ENCODE peak calls at places on chromosomes 12 and 14, in five cellular contexts. C is OCI-LY7, M is cardiac muscle cell, I is upper lobe of right lung, T is transverse colon. Z is an unnamed sample.

GRCh38 chr14:55684956-55685584 is 105.1 kb downstream of the KTN1 start:
- DNase-seq in C (no peak), M (no peak), I (no peak), T (no peak), Z (no peak)

GRCh38 chr14:88504602-88505001 is 50.2 kb downstream of the PTPN21 start:
- DNase-seq in C (no peak), M (peak), I (no peak), T (no peak), Z (no peak)

GRCh38 chr12:52312086-52312485 is 9.1 kb downstream of the KRT83 start:
- DNase-seq in C (no peak), M (no peak), I (no peak), T (no peak), Z (no peak)

GRCh38 chr12:16586350-16587109 is 19.4 kb downstream of the LMO3 start:
- DNase-seq in C (no peak), M (no peak), I (no peak), T (no peak), Z (no peak)

GRCh38 chr12:67646775-67647174 is 1.8 kb upstream of the DYRK2 start:
- DNase-seq in C (no peak), M (no peak), I (no peak), T (no peak), Z (no peak)

GRCh38 chr12:71430756-71431155 is 8.8 kb upstream of the LGR5 start:
- DNase-seq in C (no peak), M (no peak), I (no peak), T (no peak), Z (no peak)

GRCh38 chr14:87149583-87150354 is 843.2 kb downstream of the GALC start:
- DNase-seq in C (no peak), M (no peak), I (no peak), T (no peak), Z (no peak)

GRCh38 chr14:104938436-104938835 is 13.8 kb downstream of the PLD4 start:
- DNase-seq in C (no peak), M (no peak), I (no peak), T (no peak), Z (no peak)

GRCh38 chr12:176321-177181 is 37.4 kb downstream of the SLC6A12 start:
- DNase-seq in C (no peak), M (peak), I (no peak), T (peak), Z (no peak)

GRCh38 chr14:92203116-92203515 is 81.3 kb downstream of the CPSF2 start:
- DNase-seq in C (no peak), M (no peak), I (no peak), T (no peak), Z (no peak)

GRCh38 chr14:92198804-92199203 is 77.0 kb downstream of the CPSF2 start:
- DNase-seq in C (no peak), M (no peak), I (no peak), T (no peak), Z (no peak)

GRCh38 chr14:92204792-92205191 is 83.0 kb downstream of the CPSF2 start:
- DNase-seq in C (no peak), M (no peak), I (no peak), T (no peak), Z (no peak)

GRCh38 chr14:92199763-92200162 is 78.0 kb downstream of the CPSF2 start:
- DNase-seq in C (no peak), M (no peak), I (no peak), T (no peak), Z (no peak)
- TF ChIP-seq CTCF in C (no peak), M (no peak), I (no peak), T (no peak), Z (no peak)

GRCh38 chr12:127559349-127560040 is 707.5 kb upstream of the TMEM132C start:
- DNase-seq in C (peak), M (peak), I (no peak), T (peak), Z (peak)
- TF ChIP-seq CTCF in C (peak), M (no peak), I (peak), T (no peak), Z (peak)

GRCh38 chr12:34022079-34022830 is at the start of gene ALG10:
- DNase-seq in C (peak), M (peak), I (peak), T (peak), Z (peak)

DNA sequence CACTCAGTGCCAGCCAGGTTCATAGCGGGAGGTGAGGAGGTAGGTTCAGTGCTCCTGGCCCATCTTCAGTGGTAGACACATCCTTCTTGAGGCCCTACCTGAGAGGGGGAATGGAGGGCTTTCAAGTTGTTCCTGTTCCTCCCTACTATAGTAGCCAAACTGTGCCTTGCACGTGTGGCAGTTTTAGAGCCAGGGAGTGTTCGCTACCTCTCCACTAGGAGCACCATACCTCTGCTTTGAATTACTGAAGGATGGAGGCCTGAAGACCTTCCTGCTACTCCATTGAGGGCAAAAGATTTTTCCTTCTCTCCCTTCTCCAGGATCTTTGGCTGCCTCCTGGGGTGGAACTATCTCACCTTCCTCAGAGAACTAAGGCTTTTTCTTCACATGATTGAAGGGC is 5.9 kb upstream of the ALG10 start:
- DNase-seq in C (peak), M (no peak), I (no peak), T (no peak), Z (no peak)
- TF ChIP-seq CTCF in C (no peak), M (no peak), I (no peak), T (no peak), Z (no peak)

GRCh38 chr12:66119229-66119869 is 11.2 kb downstream of the LLPH start:
- DNase-seq in C (no peak), M (no peak), I (no peak), T (no peak), Z (no peak)
- TF ChIP-seq CTCF in C (no peak), M (no peak), I (no peak), T (no peak), Z (no peak)

GRCh38 chr12:38384816-38385491 is 68.4 kb downstream of the ALG10B start:
- DNase-seq in C (no peak), M (no peak), I (peak), T (no peak), Z (peak)
- TF ChIP-seq CTCF in C (peak), M (no peak), I (no peak), T (no peak), Z (no peak)

DNA sequence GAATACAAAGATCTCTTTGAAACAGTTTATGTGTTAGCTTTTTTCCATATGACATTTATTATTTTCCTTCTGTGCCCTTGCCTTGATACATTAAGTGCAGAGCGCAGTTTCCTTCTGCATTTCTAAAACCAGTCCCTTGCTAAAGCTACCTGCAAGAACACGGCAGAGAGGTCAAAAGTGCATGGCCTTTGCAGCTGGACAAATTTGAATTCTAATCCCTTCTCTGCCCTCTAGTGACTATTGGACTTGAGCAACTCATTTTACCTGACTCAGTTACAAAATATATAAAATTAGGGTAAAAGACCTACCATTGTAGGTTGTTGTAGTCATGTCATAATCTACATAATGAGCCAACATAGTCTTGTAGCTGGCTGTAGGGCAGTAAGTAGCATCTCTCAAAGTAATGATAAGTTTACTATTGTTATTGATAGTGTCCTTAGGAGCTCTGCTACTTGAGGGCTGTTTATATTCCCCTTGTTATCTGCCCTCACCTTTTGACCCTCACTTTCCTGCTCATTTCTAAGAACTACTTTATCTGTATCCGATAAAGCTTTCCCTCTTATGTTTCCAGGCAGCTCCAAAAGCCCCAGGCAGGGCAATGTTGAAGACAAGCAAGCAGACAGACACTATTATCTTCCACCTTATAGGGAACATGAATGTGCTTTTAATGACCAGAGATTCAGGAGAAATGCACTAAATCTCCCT is 120.0 kb upstream of the PDZRN4 start:
- DNase-seq in C (no peak), M (peak), I (no peak), T (no peak), Z (no peak)
- TF ChIP-seq CTCF in C (no peak), M (no peak), I (no peak), T (no peak), Z (no peak)

GRCh38 chr14:43901950-43902349 is 605.1 kb downstream of the FSCB start:
- DNase-seq in C (no peak), M (no peak), I (no peak), T (no peak), Z (no peak)

GRCh38 chr14:43896044-43896443 is 611.0 kb downstream of the FSCB start:
- DNase-seq in C (no peak), M (no peak), I (no peak), T (no peak), Z (no peak)

GRCh38 chr14:43900173-43900655 is 606.9 kb downstream of the FSCB start:
- DNase-seq in C (no peak), M (no peak), I (no peak), T (no peak), Z (no peak)

GRCh38 chr14:43894534-43894933 is 612.5 kb downstream of the FSCB start:
- DNase-seq in C (peak), M (peak), I (no peak), T (no peak), Z (no peak)

DNA sequence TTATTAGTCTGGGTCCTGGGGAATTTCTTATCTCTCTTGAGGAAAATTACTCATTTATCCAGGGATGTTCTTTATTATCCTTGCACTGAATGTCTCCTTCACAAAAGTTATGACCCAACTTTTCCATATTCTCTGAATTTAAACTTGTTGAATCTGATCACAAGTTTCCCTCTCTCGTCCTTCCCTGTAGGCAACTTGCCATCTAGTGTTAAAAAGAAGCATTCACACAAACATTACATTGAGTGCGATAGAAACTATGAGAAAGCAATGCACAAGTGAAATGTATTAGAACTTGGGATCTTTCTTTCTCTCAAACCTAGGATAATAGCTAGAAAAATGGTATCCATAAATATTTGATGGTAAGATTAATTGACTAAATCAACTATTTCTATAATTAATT is 608.4 kb downstream of the FSCB start:
- DNase-seq in C (no peak), M (no peak), I (no peak), T (no peak), Z (no peak)
- TF ChIP-seq CTCF in C (peak), M (no peak), I (no peak), T (no peak), Z (no peak)

GRCh38 chr14:38948576-38948975 is 154.5 kb downstream of the SEC23A start:
- DNase-seq in C (no peak), M (no peak), I (no peak), T (no peak), Z (no peak)
- TF ChIP-seq CTCF in C (no peak), M (no peak), I (no peak), T (no peak), Z (no peak)

GRCh38 chr12:13192719-13193118 is 3.8 kb upstream of the EMP1 start:
- DNase-seq in C (no peak), M (no peak), I (no peak), T (no peak), Z (no peak)

GRCh38 chr12:13195244-13195643 is 1.3 kb upstream of the EMP1 start:
- DNase-seq in C (no peak), M (no peak), I (no peak), T (no peak), Z (no peak)

GRCh38 chr12:13195848-13196301 is 651 bp upstream of the EMP1 start:
- DNase-seq in C (no peak), M (no peak), I (no peak), T (peak), Z (no peak)

GRCh38 chr12:13194462-13195110 is 1.9 kb upstream of the EMP1 start:
- DNase-seq in C (no peak), M (no peak), I (no peak), T (no peak), Z (no peak)

GRCh38 chr12:13193403-13194100 is 3.0 kb upstream of the EMP1 start:
- DNase-seq in C (no peak), M (no peak), I (no peak), T (no peak), Z (no peak)
- TF ChIP-seq CTCF in C (no peak), M (no peak), I (no peak), T (no peak), Z (no peak)